ENCODE peak calls at places on chromosomes 5 and 9, in five cellular contexts. R, U, N, P and A are unnamed samples.

GRCh38 chr5:34533582-34534236 is 122.4 kb upstream of the RAI14 start:
- DNase-seq in P (no peak), U (no peak), R (no peak), N (no peak), A (no peak)

GRCh38 chr9:80932947-80933346 is 756.4 kb downstream of the TLE1 start:
- DNase-seq in N (no peak), R (no peak), P (no peak), U (no peak), A (no peak)

GRCh38 chr5:158718738-158719505 is 380.8 kb downstream of the EBF1 start:
- DNase-seq in U (no peak), R (no peak), N (no peak), P (no peak), A (no peak)

GRCh38 chr5:172144291-172144815 is 43.7 kb downstream of the STK10 start:
- DNase-seq in U (no peak), P (no peak), R (no peak), N (no peak), A (no peak)

GRCh38 chr5:115179959-115180709 is 10.4 kb upstream of the TRIM36 start:
- DNase-seq in R (no peak), N (peak), U (no peak), P (no peak), A (peak)

GRCh38 chr5:14557203-14557725 is 24.3 kb upstream of the OTULINL start:
- DNase-seq in R (no peak), U (no peak), N (no peak), P (no peak), A (no peak)

GRCh38 chr9:81083062-81083461 is 606.3 kb downstream of the TLE1 start:
- DNase-seq in R (no peak), P (no peak), N (no peak), U (no peak), A (no peak)

GRCh38 chr5:81530919-81531318 is 137.0 kb upstream of the ACOT12 start:
- DNase-seq in P (no peak), U (no peak), N (no peak), R (no peak), A (no peak)

GRCh38 chr5:111737716-111738115 is 19.3 kb downstream of the NREP start:
- DNase-seq in R (no peak), N (no peak), U (no peak), P (no peak), A (no peak)

GRCh38 chr5:179210478-179210877 is 134.8 kb downstream of the ADAMTS2 start:
- DNase-seq in U (no peak), P (no peak), N (no peak), R (no peak), A (no peak)

GRCh38 chr9:127083598-127083997 is 38.8 kb downstream of the ANGPTL2 start:
- DNase-seq in N (no peak), P (no peak), R (no peak), U (no peak), A (no peak)

GRCh38 chr9:97623946-97624345 is 9.2 kb downstream of the TSTD2 start:
- DNase-seq in R (no peak), N (no peak), P (no peak), U (no peak), A (no peak)

GRCh38 chr5:160083501-160083900 is 35.7 kb downstream of the PWWP2A start:
- DNase-seq in P (no peak), R (no peak), U (no peak), N (no peak), A (no peak)

GRCh38 chr5:56941981-56942380 is 9.9 kb downstream of the MIER3 start:
- DNase-seq in P (no peak), U (no peak), R (no peak), N (no peak), A (no peak)

GRCh38 chr5:1380011-1380817 is 35.3 kb upstream of the CLPTM1L start:
- DNase-seq in N (peak), R (peak), U (no peak), P (no peak), A (peak)

GRCh38 chr9:7394007-7394774 is 405.4 kb downstream of the DMAC1 start:
- DNase-seq in N (no peak), P (no peak), U (no peak), R (no peak), A (no peak)

GRCh38 chr5:9335754-9336495 is 209.9 kb downstream of the SEMA5A start:
- DNase-seq in P (no peak), R (no peak), N (no peak), U (no peak), A (no peak)

GRCh38 chr5:178622679-178623247 is 4.1 kb downstream of the CLK4 start:
- DNase-seq in R (no peak), U (no peak), P (no peak), N (no peak), A (no peak)

GRCh38 chr5:180646289-180646962 is 3.0 kb downstream of the FLT4 start:
- DNase-seq in P (no peak), N (no peak), U (no peak), R (no peak), A (no peak)

GRCh38 chr5:167861134-167861930 is 430.1 kb upstream of the WWC1 start:
- DNase-seq in N (no peak), R (no peak), U (no peak), P (no peak), A (no peak)

GRCh38 chr5:65620021-65620420 is 4.1 kb downstream of the TRIM23 start:
- DNase-seq in N (no peak), P (no peak), R (no peak), U (no peak), A (no peak)

GRCh38 chr5:3029396-3029795 is 277.9 kb upstream of the IRX2 start:
- DNase-seq in N (no peak), R (no peak), U (no peak), P (no peak), A (no peak)

GRCh38 chr5:125375143-125375542 is 628.7 kb upstream of the ZNF608 start:
- DNase-seq in U (no peak), P (no peak), N (no peak), R (no peak), A (no peak)

GRCh38 chr9:105148328-105149006 is 96.0 kb upstream of the SLC44A1 start:
- DNase-seq in N (no peak), P (no peak), R (no peak), U (no peak), A (no peak)

GRCh38 chr5:72402959-72403628 is 82.9 kb downstream of the PTCD2 start:
- DNase-seq in U (no peak), P (no peak), R (no peak), N (no peak), A (peak)

GRCh38 chr5:91541696-91542095 is 158.6 kb upstream of the ARRDC3 start:
- DNase-seq in N (no peak), R (no peak), U (no peak), P (peak), A (no peak)

GRCh38 chr5:169307648-169308047 is 6.7 kb upstream of the SLIT3 start:
- DNase-seq in P (no peak), N (no peak), U (no peak), R (no peak), A (no peak)

GRCh38 chr9:3401556-3401955 is 124.2 kb downstream of the RFX3 start:
- DNase-seq in U (no peak), N (no peak), R (no peak), P (peak), A (no peak)

GRCh38 chr5:2178528-2178927 is 295.8 kb upstream of the IRX4 start:
- DNase-seq in P (no peak), U (no peak), R (no peak), N (peak), A (no peak)

GRCh38 chr5:16690243-16690839 is 73.5 kb upstream of the RETREG1 start:
- DNase-seq in R (no peak), P (peak), U (peak), N (no peak), A (no peak)

DNA sequence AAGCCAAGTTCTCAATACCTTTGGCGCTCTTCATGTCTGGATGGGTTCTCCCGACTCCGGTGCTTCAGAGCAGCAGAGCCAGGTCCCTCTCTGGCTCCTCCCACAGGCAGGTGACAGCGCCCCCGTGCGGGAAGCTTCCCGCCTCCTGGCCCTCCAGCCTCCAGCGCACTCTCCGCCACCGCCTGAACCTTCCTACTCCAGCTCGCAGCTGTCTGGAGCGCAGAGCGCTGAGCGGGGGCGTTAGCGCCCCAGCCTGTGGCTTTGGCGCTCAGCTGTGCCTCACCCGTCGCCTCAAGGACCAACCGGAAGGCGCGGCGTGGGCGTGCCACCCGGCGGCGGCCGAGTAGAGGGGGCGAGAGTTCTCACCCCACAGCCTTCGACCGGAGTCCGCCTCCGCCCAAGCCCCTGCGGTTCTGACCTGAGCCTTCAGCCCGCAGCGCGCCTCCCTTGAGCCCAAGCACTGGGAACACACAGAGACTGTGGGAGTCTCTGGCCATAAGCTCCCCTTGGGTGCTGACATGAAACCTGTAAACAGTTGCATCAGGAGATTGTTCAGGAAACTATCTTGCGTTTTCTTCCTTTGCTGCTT is at the start of gene SLCO4C1:
- DNase-seq in U (peak), N (peak), P (no peak), R (peak), A (peak)
- H3K27ac ChIP-seq in U (peak), N (no peak), P (no peak), R (peak), A (peak)

GRCh38 chr5:27402828-27403227 is 364.4 kb upstream of the CDH9 start:
- DNase-seq in N (no peak), R (no peak), U (no peak), P (no peak), A (no peak)

GRCh38 chr5:27406020-27406419 is 367.6 kb upstream of the CDH9 start:
- DNase-seq in U (no peak), N (no peak), P (no peak), R (no peak), A (no peak)

DNA sequence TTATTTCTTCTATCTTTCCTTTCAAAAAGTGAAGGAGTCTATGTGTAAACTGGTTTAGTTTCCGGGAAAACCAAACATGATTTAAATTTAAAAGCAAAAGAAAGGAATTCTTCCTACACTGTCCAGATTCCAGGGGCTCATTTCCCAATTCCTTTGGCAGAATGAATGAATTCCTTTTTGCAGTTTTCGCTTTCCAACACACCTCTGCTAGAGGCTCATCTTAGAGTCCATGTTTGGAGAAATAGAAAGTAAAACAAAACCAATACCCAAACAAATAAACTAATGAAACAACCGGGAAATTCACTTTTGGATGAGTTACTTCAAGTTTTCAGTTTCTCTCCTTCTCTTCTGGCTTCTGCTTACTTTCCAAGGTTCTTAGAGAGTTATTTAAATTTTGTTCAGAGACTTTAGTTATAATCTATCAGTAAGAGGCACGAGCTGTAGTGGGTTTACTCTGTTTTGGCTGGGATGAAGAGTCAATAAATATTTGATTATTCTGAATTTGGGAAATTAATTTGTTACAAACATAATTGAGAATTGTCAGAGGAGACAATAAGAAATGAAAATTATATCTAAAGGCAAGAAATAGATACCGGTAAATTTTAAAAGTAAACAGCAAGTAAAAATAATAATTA is 365.0 kb upstream of the CDH9 start:
- DNase-seq in N (no peak), R (no peak), P (no peak), U (peak), A (no peak)
- H3K4me3 ChIP-seq in N (no peak), R (no peak), P (no peak), U (peak), A (no peak)

DNA sequence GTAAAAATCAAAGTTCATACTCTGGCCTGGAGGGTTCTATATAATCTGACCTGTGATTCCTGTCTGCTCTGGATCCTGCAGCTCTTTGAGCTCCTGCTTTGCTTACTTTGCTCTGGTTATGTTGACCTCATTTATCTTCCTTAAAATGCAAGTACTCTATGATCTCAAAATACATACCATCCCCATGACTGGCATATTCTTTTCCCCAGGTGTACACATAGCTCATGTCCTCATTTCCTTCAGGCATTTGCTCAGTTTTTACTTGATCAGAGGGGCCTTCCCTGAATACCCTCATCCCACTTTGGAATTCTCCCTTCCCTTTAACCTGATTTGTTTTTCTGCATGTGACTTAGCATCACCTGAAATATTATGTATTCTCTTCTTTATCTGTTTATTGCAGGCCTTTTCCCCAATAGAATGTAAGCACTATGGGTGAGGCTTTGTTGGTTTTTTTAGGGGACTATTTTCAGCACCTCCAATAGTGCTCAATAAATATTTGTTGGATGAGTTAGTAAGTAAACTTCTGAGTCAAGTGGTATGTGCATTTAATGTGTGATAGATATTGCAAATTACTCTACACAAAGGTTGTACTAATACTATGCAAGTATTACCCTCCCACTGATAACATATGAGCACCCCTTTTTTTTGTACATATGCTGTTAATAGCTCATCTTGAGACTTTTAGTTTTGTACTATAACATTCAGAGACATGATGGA is 211.5 kb downstream of the NMUR2 start:
- DNase-seq in U (no peak), P (no peak), N (no peak), R (no peak), A (no peak)
- H3K27ac ChIP-seq in U (no peak), P (no peak), N (no peak), R (no peak), A (no peak)

GRCh38 chr5:97541864-97542263 is 358.8 kb upstream of the RIOK2 start:
- DNase-seq in U (no peak), N (no peak), P (no peak), R (no peak), A (no peak)
- H3K4me3 ChIP-seq in U (no peak), N (no peak), P (no peak), R (no peak), A (no peak)

DNA sequence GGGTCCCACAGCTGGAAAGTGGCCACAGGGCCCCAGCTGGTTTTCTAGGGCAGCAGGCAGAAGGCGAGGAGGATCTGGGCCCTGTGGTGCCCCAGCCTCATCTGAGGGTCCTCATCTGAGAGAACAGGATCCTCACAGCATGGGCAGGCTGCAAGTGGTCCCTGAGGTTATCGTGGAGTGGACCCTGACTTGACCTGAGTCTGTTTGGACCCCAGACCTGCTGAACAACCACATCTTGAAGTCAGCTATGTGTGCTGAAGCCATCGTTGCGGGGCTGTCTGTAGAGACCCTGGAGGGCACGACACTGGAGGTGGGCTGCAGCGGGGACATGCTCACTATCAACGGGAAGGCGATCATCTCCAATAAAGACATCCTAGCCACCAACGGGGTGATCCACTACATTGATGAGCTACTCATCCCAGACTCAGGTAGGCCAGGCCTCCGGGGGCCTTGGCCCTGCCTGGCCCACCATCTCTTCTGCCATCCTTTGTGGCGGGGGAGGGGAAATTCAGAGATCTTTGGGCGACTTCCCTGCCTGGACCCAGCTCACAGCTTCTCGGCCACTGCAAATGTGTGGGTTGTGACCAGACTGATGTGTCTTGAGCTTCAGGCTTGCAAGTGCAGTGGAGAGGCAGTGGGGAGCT is 24.0 kb downstream of the TGFBI start:
- DNase-seq in U (no peak), P (no peak), R (no peak), N (peak), A (no peak)
- H3K27ac ChIP-seq in U (peak), P (no peak), R (no peak), N (peak), A (no peak)

GRCh38 chr9:130275156-130275555 is 9.6 kb downstream of the HMCN2 start:
- DNase-seq in U (no peak), R (no peak), N (no peak), P (no peak), A (no peak)

GRCh38 chr9:130267930-130268329 is 2.4 kb downstream of the HMCN2 start:
- DNase-seq in R (no peak), N (no peak), U (no peak), P (no peak), A (no peak)

GRCh38 chr9:130268521-130269131 is 3.1 kb downstream of the HMCN2 start:
- DNase-seq in R (no peak), U (no peak), P (no peak), N (no peak), A (no peak)

GRCh38 chr9:130276121-130276520 is 10.6 kb downstream of the HMCN2 start:
- DNase-seq in P (no peak), U (no peak), R (no peak), N (no peak), A (no peak)

DNA sequence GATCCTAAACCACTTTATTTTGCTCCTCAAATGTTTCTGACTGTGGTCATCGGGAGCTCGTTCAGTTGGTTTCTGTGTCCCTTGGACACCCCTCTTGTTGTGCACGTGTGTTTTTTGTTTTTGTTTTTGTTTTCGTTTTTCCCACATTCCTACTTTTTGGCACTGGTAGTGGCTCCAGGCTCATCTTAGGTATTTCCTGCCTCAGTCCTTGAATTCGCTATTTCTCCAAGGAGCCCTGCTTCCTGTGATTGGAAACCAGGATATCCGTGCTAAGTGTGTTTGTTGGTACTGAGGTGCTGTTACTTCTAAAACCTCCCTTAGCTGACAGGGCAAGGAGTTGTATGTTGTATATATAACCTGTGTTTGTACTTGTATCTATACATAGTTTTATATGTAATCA is 5.9 kb downstream of the HMCN2 start:
- DNase-seq in R (no peak), N (no peak), U (no peak), P (no peak), A (no peak)
- H3K4me3 ChIP-seq in R (no peak), N (no peak), U (no peak), P (no peak), A (no peak)

GRCh38 chr9:91485006-91485405 is 61.4 kb upstream of the NFIL3 start:
- DNase-seq in N (no peak), P (no peak), R (no peak), U (no peak), A (no peak)

GRCh38 chr9:91486699-91487497 is 63.3 kb upstream of the NFIL3 start:
- DNase-seq in R (no peak), P (no peak), N (no peak), U (no peak), A (no peak)

GRCh38 chr9:91481971-91482370 is 58.3 kb upstream of the NFIL3 start:
- DNase-seq in P (no peak), R (no peak), U (no peak), N (no peak), A (no peak)

GRCh38 chr9:91483189-91483691 is 59.6 kb upstream of the NFIL3 start:
- DNase-seq in U (no peak), P (no peak), N (no peak), R (no peak), A (no peak)

DNA sequence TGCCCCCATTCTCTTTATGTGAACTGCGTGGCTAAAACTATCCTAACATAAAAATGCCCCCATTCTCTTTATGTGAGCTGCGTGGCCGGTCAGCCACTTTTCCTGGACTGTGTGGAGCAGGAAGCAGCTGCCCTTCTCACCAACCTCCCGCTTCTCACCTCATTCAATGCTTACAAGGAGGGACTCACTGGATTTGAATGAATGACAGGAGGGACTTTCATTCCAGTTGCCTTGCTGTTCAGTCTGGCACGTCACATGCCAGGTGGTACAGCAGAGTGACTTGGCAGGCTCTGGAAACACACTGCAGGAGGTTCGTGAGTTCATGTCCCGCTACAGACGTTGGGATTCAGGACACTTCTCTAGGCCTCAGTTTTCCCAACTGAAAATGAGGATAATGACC is 60.2 kb upstream of the NFIL3 start:
- DNase-seq in U (no peak), R (no peak), P (no peak), N (no peak), A (no peak)
- H3K27ac ChIP-seq in U (no peak), R (no peak), P (no peak), N (peak), A (no peak)

GRCh38 chr9:134968011-134968822 is 50.5 kb upstream of the FCN1 start:
- DNase-seq in U (no peak), P (no peak), N (no peak), R (peak), A (peak)
- H3K4me3 ChIP-seq in U (no peak), P (no peak), N (no peak), R (no peak), A (no peak)

GRCh38 chr9:85089188-85089969 is 419.9 kb downstream of the NTRK2 start:
- DNase-seq in U (no peak), R (no peak), N (no peak), P (no peak), A (no peak)
- H3K27ac ChIP-seq in U (no peak), R (no peak), N (no peak), P (no peak), A (no peak)